ENCODE peak calls at places on chromosomes 1 and 21, in four cellular contexts. F, H, A and Z are unnamed samples.

GRCh38 chr1:112563341-112563740 is 54.6 kb downstream of the WNT2B start:
- DNase-seq in F (no peak), A (no peak), H (no peak), Z (no peak)

GRCh38 chr1:197884173-197884572 is 18.3 kb upstream of the C1orf53 start:
- DNase-seq in H (no peak), F (no peak), A (peak; percentile 88), Z (no peak)

GRCh38 chr21:38938343-38938742 is 132.6 kb downstream of the ETS2 start:
- DNase-seq in H (peak; percentile 50), F (peak; percentile 71), A (no peak), Z (peak; percentile 82)

GRCh38 chr1:82392513-82392912 is 591.8 kb downstream of the ADGRL2 start:
- DNase-seq in H (peak; percentile 21), A (no peak), F (no peak), Z (no peak)

GRCh38 chr21:41879190-41879998 is at the start of gene PRDM15:
- DNase-seq in F (peak; percentile 90), A (peak; percentile 55), H (peak; percentile 90), Z (peak; percentile 87)

GRCh38 chr1:151371340-151371739 is 1.2 kb downstream of the SELENBP1 start:
- DNase-seq in H (peak; percentile 70), A (no peak), F (no peak), Z (no peak)

GRCh38 chr1:110605446-110605845 is 712 bp downstream of the KCNA2 start:
- DNase-seq in H (no peak), A (no peak), F (no peak), Z (no peak)

GRCh38 chr1:236545621-236546169 is 21.9 kb downstream of the LGALS8 start:
- DNase-seq in H (no peak), A (no peak), F (no peak), Z (no peak)

GRCh38 chr1:158248122-158248521 is 6.1 kb upstream of the CD1A start:
- DNase-seq in A (no peak), H (no peak), F (no peak), Z (peak; percentile 90)

GRCh38 chr1:182617075-182617429 is 12.9 kb upstream of the RGS16 start:
- DNase-seq in A (no peak), H (no peak), F (no peak), Z (no peak)

GRCh38 chr1:15885701-15886612 is 38.5 kb downstream of the SPEN start:
- DNase-seq in A (peak; percentile 88), F (peak; percentile 94), H (peak; percentile 93), Z (no peak)

GRCh38 chr1:170678196-170678595 is 14.3 kb downstream of the PRRX1 start:
- DNase-seq in F (no peak), H (peak; percentile 82), A (no peak), Z (no peak)

GRCh38 chr1:229258031-229258850 is 12.7 kb upstream of the RAB4A start:
- DNase-seq in H (peak; percentile 82), F (peak; percentile 89), A (peak; percentile 66), Z (peak; percentile 68)

GRCh38 chr1:65006806-65007205 is 40.5 kb upstream of the JAK1 start:
- DNase-seq in H (no peak), A (no peak), F (no peak), Z (no peak)

GRCh38 chr1:77762072-77762476 is 2.4 kb upstream of the USP33 start:
- DNase-seq in H (peak; percentile 77), A (peak; percentile 33), F (no peak), Z (no peak)

DNA sequence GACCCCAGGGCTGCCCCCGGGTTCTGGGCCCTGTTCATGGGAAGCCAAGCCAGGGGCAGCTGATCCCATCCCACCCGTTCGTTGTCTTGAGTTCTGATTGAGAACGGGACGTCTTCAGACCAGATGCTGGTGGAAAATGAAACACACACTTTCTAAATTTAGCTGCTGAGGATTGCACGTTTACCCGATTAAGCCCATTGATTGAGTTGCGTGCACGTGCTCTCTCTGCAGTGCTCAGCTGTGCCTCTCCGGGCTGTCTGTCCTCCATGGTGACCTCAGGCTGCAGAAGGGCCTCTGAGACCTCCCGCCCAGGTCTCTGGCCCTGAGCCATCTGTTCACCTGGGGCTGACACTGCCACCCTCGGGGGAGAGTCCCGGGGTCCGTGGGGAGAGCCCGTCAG is 27.0 kb upstream of the PEX10 start:
- DNase-seq in H (no peak), A (no peak), F (no peak), Z (no peak)
- H3K79me2 ChIP-seq in H (no peaks in the 10 kb centered on the region), A (no peaks in the 10 kb centered on the region), F (no peaks in the 10 kb centered on the region), Z (no peaks in the 10 kb centered on the region)

GRCh38 chr1:180230416-180230790 is 339 bp downstream of the LHX4 start:
- DNase-seq in H (no peak), A (no peak), F (peak; percentile 63), Z (no peak)

GRCh38 chr1:180229483-180230415 is at the start of gene LHX4:
- DNase-seq in A (no peak), F (peak; percentile 84), H (peak; percentile 55), Z (no peak)

GRCh38 chr1:180232521-180233043 is 2.5 kb downstream of the LHX4 start:
- DNase-seq in A (no peak), H (no peak), F (peak; percentile 58), Z (no peak)

GRCh38 chr1:180231506-180232420 is 1.7 kb downstream of the LHX4 start:
- DNase-seq in F (peak; percentile 85), H (peak; percentile 55), A (no peak), Z (no peak)

GRCh38 chr1:180230791-180231505 is 884 bp downstream of the LHX4 start:
- DNase-seq in H (peak; percentile 55), A (no peak), F (peak; percentile 91), Z (no peak)
- TF ChIP-seq EZH2 in H (no peak), A (no peak), F (peak; percentile 16), Z (no peak)

GRCh38 chr1:31055501-31055900 is 10.0 kb downstream of the PUM1 start:
- DNase-seq in H (no peak), A (no peak), F (no peak), Z (no peak)

GRCh38 chr1:31054349-31054748 is 11.2 kb downstream of the PUM1 start:
- DNase-seq in H (peak; percentile 84), F (no peak), A (no peak), Z (no peak)

GRCh38 chr1:31055953-31056352 is 9.6 kb downstream of the PUM1 start:
- DNase-seq in F (no peak), H (no peak), A (no peak), Z (no peak)

GRCh38 chr1:31054958-31055481 is 10.5 kb downstream of the PUM1 start:
- DNase-seq in F (no peak), H (no peak), A (no peak), Z (no peak)

GRCh38 chr1:31058012-31058411 is 7.5 kb downstream of the PUM1 start:
- DNase-seq in H (no peak), F (no peak), A (no peak), Z (no peak)
- H3K79me2 ChIP-seq in H (peaks cover 100% of the 10 kb centered on the region), F (peaks cover 100% of the 10 kb centered on the region), A (peaks cover 96% of the 10 kb centered on the region), Z (peaks cover 100% of the 10 kb centered on the region)

GRCh38 chr1:50978144-50978851 is 8.3 kb downstream of the CDKN2C start:
- DNase-seq in H (peak; percentile 86), F (peak; percentile 94), A (peak; percentile 49), Z (peak; percentile 66)
- TF ChIP-seq EZH2 in H (no peak), F (peak; percentile 76), A (no peak), Z (no peak)

GRCh38 chr1:109377698-109378097 is 20.0 kb downstream of the SORT1 start:
- DNase-seq in H (no peak), A (no peak), F (no peak), Z (no peak)
- H3K79me2 ChIP-seq in H (no peaks in the 10 kb centered on the region), A (peaks cover 86% of the 10 kb centered on the region), F (peaks cover 96% of the 10 kb centered on the region), Z (peaks cover 78% of the 10 kb centered on the region)

DNA sequence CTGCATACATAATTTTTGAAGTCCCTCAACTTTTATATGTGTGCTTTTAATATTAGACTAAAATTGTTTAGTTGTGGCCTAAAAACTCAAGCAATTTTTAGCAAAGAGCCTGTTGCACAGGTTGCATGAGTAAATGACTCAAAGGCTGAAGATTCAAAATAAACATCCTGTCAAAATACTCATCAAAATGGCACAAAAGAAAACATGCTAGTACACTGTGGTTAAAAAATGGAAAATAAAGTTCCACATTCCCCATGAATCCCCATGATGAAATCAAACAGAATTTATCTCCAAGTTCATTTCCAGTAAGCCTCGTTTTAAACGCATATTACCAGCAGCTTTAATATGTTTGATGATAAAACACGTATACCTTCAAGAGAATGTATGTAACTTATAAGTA is 230.1 kb upstream of the MAP1LC3C start:
- DNase-seq in F (no peak), A (no peak), H (no peak), Z (no peak)
- TF ChIP-seq EZH2 in F (no peak), A (no peak), H (no peak), Z (no peak)

GRCh38 chr1:21264913-21265312 is 25.4 kb downstream of the ECE1 start:
- DNase-seq in A (no peak), H (peak; percentile 33), F (no peak), Z (no peak)
- H3K79me2 ChIP-seq in A (no peaks in the 10 kb centered on the region), H (peaks cover 19% of the 10 kb centered on the region), F (no peaks in the 10 kb centered on the region), Z (no peaks in the 10 kb centered on the region)

DNA sequence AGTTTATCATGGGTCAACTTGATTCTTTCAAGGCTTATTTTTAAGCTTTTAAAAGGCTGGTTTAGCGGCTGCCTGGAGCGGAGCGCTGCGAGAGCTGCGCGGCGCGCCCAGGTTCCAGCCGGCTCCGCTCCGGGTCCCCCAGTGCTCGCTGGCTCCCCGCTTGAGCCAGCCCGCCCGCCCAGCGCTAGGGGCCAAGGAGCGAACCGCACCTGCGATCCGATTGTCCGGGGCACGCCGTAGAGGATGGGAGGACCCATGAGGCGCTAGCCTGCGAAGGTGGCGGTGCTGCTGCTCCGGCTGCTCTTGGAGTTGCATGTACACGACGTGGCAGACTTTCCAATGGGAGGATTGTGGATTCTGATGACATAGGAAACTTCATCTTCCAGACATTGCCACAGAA is 9.9 kb upstream of the CFHR4 start:
- DNase-seq in A (no peak), H (peak; percentile 58), F (peak; percentile 91), Z (no peak)
- TF ChIP-seq EZH2 in A (no peak), H (no peak), F (no peak), Z (no peak)